ENCODE peak calls at places on chromosome 20, in seven cellular contexts. P is stimulated activated CD4-positive, alpha-beta T cell treated with anti-CD3 and anti-CD28 coated beads, Interleukin-1b, Interleukin-23, amount 100 ng/mL, for 1 hour; B is CD4-positive, CD25-positive, alpha-beta regulatory T cell; O is BJ; Z is NCI-H345; L is NCI-H748 treated with DMSO at 0.1 percent for 48 hours; K is esophagus squamous epithelium. V is an unnamed sample.
A peak's percentile ranks its signal among the peaks of the same experiment; 100 is the strongest.

GRCh38 chr20:48760403-48760889 is 67.4 kb downstream of the PREX1 start:
- DNase-seq in P (peak; percentile 32), B (peak; percentile 78), O (no peak), Z (peak; percentile 9), L (no peak), K (no peak), V (peak; percentile 48)

GRCh38 chr20:8579060-8579459 is 447.0 kb downstream of the PLCB1 start:
- DNase-seq in P (no peak), B (no peak), O (no peak), Z (no peak), L (no peak), K (no peak), V (no peak)

GRCh38 chr20:32543570-32544259 is 41.4 kb downstream of the NOL4L start:
- DNase-seq in P (no peak), B (no peak), O (no peak), Z (no peak), L (no peak), K (no peak), V (no peak)

GRCh38 chr20:44609006-44609510 is 26.7 kb downstream of the PKIG start:
- DNase-seq in P (no peak), B (no peak), O (no peak), Z (no peak), L (no peak), K (no peak), V (peak; percentile 44)

GRCh38 chr20:2151805-2152727 is 50.4 kb downstream of the STK35 start:
- DNase-seq in P (no peak), B (no peak), O (peak; percentile 26), Z (no peak), L (no peak), K (no peak), V (peak; percentile 87)

GRCh38 chr20:48721324-48722001 is 106.3 kb downstream of the PREX1 start:
- DNase-seq in P (no peak), B (no peak), O (no peak), Z (no peak), L (no peak), K (no peak), V (no peak)

GRCh38 chr20:57266251-57267157 is at the start of gene BMP7:
- DNase-seq in P (no peak), B (no peak), O (no peak), Z (peak; percentile 94), L (peak; percentile 57), K (no peak), V (no peak)

GRCh38 chr20:48635791-48636267 is 192.0 kb downstream of the PREX1 start:
- DNase-seq in P (peak; percentile 34), B (peak; percentile 63), O (no peak), Z (peak; percentile 38), L (no peak), K (no peak), V (peak; percentile 28)

GRCh38 chr20:49219924-49220831 is 962 bp downstream of the DDX27 start:
- DNase-seq in P (no peak), B (no peak), O (no peak), Z (no peak), L (no peak), K (no peak), V (no peak)

GRCh38 chr20:43914697-43915208 is at the start of gene TOX2:
- DNase-seq in P (no peak), B (peak; percentile 54), O (no peak), Z (peak; percentile 76), L (no peak), K (no peak), V (peak; percentile 85)

GRCh38 chr20:53748821-53749402 is 155.3 kb upstream of the ZNF217 start:
- DNase-seq in P (no peak), B (peak; percentile 24), O (no peak), Z (no peak), L (no peak), K (no peak), V (peak; percentile 74)

GRCh38 chr20:63509088-63509564 is 10.2 kb upstream of the EEF1A2 start:
- DNase-seq in P (no peak), B (no peak), O (no peak), Z (peak; percentile 25), L (no peak), K (no peak), V (peak; percentile 27)

GRCh38 chr20:40773376-40773775 is 84.3 kb upstream of the MAFB start:
- DNase-seq in P (no peak), B (no peak), O (no peak), Z (no peak), L (no peak), K (no peak), V (no peak)

GRCh38 chr20:53827996-53828672 is 234.5 kb upstream of the ZNF217 start:
- DNase-seq in P (no peak), B (no peak), O (peak; percentile 83), Z (no peak), L (no peak), K (no peak), V (peak; percentile 99)

GRCh38 chr20:17806739-17807441 is 107.1 kb downstream of the BANF2 start:
- DNase-seq in P (no peak), B (no peak), O (peak; percentile 49), Z (no peak), L (no peak), K (no peak), V (peak; percentile 92)

GRCh38 chr20:49310695-49311094 is 32.8 kb upstream of the ZNFX1 start:
- DNase-seq in P (no peak), B (no peak), O (no peak), Z (no peak), L (no peak), K (no peak), V (peak; percentile 37)

GRCh38 chr20:56575157-56575556 is 42.1 kb downstream of the FAM209B start:
- DNase-seq in P (no peak), B (no peak), O (no peak), Z (no peak), L (no peak), K (no peak), V (no peak)

GRCh38 chr20:52959125-52959524 is 13.0 kb upstream of the TSHZ2 start:
- DNase-seq in P (no peak), B (no peak), O (no peak), Z (peak; percentile 95), L (peak; percentile 81), K (no peak), V (no peak)

GRCh38 chr20:63102720-63103375 is 96.1 kb upstream of the BHLHE23 start:
- DNase-seq in P (peak; percentile 30), B (peak; percentile 71), O (no peak), Z (peak; percentile 35), L (no peak), K (no peak), V (peak; percentile 64)

GRCh38 chr20:3980260-3981131 is 34.9 kb downstream of the RNF24 start:
- DNase-seq in P (no peak), B (no peak), O (peak; percentile 25), Z (no peak), L (no peak), K (no peak), V (peak; percentile 54)

V was measured in foreskin fibroblast.